ENCODE peak calls at places on chromosomes 11 and 22, in five cellular contexts. F, T, N, W and S are unnamed samples.
A peak's percentile ranks its signal among the peaks of the same experiment; 100 is the strongest.

GRCh38 chr11:80846442-80846841 is 1405.6 kb upstream of the TENM4 start:
- DNase-seq in N (no peak), T (no peak), F (no peak), W (no peak), S (no peak)

GRCh38 chr11:78291754-78292108 is 103.0 kb downstream of the USP35 start:
- DNase-seq in N (no peak), W (no peak), T (no peak), F (no peak), S (no peak)

GRCh38 chr11:112822478-112823274 is 138.5 kb upstream of the NCAM1 start:
- DNase-seq in N (no peak), W (no peak), F (no peak), T (no peak), S (peak; percentile 15)

GRCh38 chr11:9776203-9776602 is 112.3 kb downstream of the SWAP70 start:
- DNase-seq in W (no peak), T (no peak), N (no peak), F (no peak), S (no peak)

GRCh38 chr11:23778971-23779370 is 717.9 kb upstream of the LUZP2 start:
- DNase-seq in T (peak; percentile 32), N (no peak), F (no peak), W (no peak), S (no peak)

GRCh38 chr11:33869511-33870422 is 22.1 kb downstream of the LMO2 start:
- DNase-seq in F (no peak), W (peak; percentile 39), T (peak; percentile 2), N (peak; percentile 24), S (peak; percentile 27)

GRCh38 chr22:35568751-35569725 is 28.4 kb downstream of the RASD2 start:
- DNase-seq in W (no peak), F (no peak), T (peak; percentile 79), N (no peak), S (no peak)

GRCh38 chr11:3127706-3128355 is 37.3 kb downstream of the OSBPL5 start:
- DNase-seq in T (no peak), W (no peak), F (no peak), N (no peak), S (peak; percentile 10)

GRCh38 chr11:1943977-1944376 is 3.2 kb upstream of the MRPL23 start:
- DNase-seq in T (peak; percentile 5), W (peak; percentile 14), F (no peak), N (peak; percentile 2), S (peak; percentile 8)

GRCh38 chr11:95892892-95893570 is 30.9 kb downstream of the MTMR2 start:
- DNase-seq in F (no peak), T (no peak), N (no peak), W (no peak), S (no peak)

GRCh38 chr11:89491141-89491690 is at the start of gene NOX4:
- DNase-seq in F (no peak), N (no peak), W (peak; percentile 71), T (peak; percentile 48), S (peak; percentile 16)

GRCh38 chr11:833114-833791 is 501 bp downstream of the CD151 start:
- DNase-seq in F (no peak), T (no peak), N (peak; percentile 73), W (no peak), S (peak; percentile 80)

GRCh38 chr11:72778535-72779494 is 15.0 kb downstream of the STARD10 start:
- DNase-seq in W (no peak), N (peak; percentile 73), F (no peak), T (no peak), S (peak; percentile 86)

GRCh38 chr11:124724854-124725718 is 14.7 kb upstream of the NRGN start:
- DNase-seq in T (no peak), W (no peak), N (peak; percentile 42), F (no peak), S (peak; percentile 33)

GRCh38 chr11:65585396-65586246 is 9.8 kb downstream of the EHBP1L1 start:
- DNase-seq in N (no peak), F (no peak), W (peak; percentile 35), T (no peak), S (no peak)
- H3K27ac ChIP-seq in N (peak overlapping the region; percentile 71), F (no peak overlapping the region), W (no peak overlapping the region), T (no peak overlapping the region), S (no peak overlapping the region)

DNA sequence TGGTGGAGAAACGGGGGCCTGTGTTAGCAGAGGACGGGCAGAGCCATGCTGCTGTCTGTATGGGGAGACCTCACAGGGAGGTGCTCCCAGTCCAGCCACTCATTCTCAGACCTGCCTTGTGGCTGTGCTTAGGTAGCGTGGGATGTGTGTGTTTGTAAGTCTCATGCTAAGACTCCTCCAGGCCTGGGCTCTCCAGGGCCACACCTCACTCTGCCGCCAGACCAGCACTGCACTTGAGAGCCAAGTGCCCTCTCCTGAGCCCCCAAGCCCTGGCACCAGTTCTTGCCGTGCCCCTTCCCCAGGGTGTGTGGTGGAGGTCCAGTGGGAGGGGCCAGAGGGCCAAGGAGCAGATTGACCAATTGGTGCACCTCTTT is 108.8 kb downstream of the BCR start:
- DNase-seq in F (no peak), W (no peak), T (no peak), N (no peak), S (no peak)
- H3K4me1 ChIP-seq in F (no peaks in the 10 kb centered on the region), W (no peaks in the 10 kb centered on the region), T (no peaks in the 10 kb centered on the region), N (no peaks in the 10 kb centered on the region), S (no peaks in the 10 kb centered on the region)

DNA sequence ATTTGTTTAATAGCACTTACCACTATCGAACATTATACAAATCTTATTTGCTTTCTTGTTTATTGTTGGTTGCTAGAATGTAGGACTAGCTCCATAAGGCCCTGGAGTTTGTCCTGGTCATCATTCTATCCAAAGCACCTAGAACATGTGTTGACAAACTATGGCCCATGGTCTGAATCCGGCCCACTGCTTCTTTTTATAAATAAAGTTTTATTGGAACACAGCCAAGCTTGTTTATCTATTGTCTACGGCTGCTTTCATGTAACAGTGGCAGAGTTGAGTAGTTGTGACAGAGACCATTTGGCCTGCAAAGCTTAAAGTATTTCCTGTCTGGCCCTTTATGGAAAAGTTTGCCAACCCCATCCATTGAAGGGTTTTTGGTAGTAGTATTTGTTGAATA is 38.8 kb downstream of the ATXN10 start:
- DNase-seq in T (no peak), F (no peak), N (no peak), W (no peak), S (no peak)
- H3K27ac ChIP-seq in T (no peak overlapping the region), F (no peak overlapping the region), N (no peak overlapping the region), W (no peak overlapping the region), S (no peak overlapping the region)

DNA sequence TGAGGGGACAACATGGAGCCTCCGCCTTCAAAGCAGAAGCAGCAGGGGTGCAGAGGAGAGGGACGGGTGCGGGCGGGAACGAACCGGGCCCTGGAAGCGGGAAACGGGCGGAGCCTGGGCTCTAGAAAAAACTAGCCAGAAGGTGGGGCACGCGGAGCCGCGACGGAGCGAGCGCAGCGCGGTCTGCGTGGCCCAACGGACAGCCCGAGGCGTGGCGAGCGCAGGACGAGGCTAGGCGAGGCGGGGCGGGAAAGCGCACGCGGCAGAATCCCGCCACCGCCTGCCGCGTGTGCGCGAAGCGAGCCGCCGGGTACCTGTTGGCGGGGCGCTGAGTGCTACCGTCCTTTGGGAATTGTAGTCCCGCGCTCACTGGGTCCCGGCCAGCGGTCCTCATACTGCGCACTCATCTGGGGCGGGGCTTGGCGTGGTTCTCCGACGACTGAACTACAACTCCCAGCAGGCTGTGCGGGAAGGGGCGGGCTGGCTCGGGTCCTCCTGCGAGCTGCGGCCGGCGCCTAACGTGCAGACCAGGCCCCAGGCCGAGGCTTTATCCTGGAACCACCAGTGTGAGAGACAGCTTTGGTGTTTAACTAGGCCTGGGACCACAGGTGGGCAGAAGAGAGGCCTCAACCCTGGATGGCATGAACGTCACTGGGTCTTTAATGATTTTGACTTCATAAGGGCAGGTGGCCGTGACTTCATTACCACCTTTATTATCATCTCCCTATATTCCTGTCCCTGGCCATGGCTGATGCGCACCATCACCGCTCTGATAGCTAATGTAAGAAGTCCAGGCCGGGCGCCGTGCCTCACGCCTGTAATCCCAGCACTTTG is at the start of gene ATL3:
- DNase-seq in N (peak; percentile 98), W (peak; percentile 99), T (peak; percentile 93), F (peak; percentile 94), S (peak; percentile 98)
- H3K4me1 ChIP-seq in N (peaks cover 28% of the 10 kb centered on the region), W (peaks cover 6% of the 10 kb centered on the region), T (peaks cover 13% of the 10 kb centered on the region), F (peaks cover 19% of the 10 kb centered on the region), S (peaks cover 36% of the 10 kb centered on the region)

GRCh38 chr11:130151196-130151595 is 8.4 kb upstream of the ST14 start:
- DNase-seq in T (no peak), W (no peak), F (no peak), N (no peak), S (no peak)
- H3K27ac ChIP-seq in T (no peak overlapping the region), W (no peak overlapping the region), F (no peak overlapping the region), N (no peak overlapping the region), S (no peak overlapping the region)

DNA sequence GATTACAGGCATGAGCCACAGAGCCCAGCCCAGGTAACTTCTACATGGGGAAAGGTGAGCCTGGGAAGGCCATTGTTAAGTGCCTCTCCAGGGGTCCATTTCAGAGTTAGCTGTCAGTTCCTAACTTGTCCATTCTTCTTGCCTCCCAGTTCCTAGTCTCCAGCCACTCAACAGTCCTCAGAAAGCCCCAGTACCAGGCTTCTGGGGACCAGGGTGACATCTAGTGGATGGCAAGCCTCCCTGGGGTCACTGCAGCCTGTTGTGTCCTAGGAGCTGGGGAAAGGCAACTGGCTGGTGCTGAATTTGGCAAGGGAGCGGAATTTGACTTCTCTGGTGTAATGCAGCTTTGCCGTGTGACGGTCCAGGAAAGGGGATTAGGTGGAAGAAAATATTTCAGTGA is 2.1 kb downstream of the LGALS12 start:
- DNase-seq in W (no peak), T (no peak), N (no peak), F (no peak), S (peak; percentile 80)
- H3K4me1 ChIP-seq in W (peaks cover 6% of the 10 kb centered on the region), T (no peaks in the 10 kb centered on the region), N (no peaks in the 10 kb centered on the region), F (no peaks in the 10 kb centered on the region), S (peaks cover 40% of the 10 kb centered on the region)

DNA sequence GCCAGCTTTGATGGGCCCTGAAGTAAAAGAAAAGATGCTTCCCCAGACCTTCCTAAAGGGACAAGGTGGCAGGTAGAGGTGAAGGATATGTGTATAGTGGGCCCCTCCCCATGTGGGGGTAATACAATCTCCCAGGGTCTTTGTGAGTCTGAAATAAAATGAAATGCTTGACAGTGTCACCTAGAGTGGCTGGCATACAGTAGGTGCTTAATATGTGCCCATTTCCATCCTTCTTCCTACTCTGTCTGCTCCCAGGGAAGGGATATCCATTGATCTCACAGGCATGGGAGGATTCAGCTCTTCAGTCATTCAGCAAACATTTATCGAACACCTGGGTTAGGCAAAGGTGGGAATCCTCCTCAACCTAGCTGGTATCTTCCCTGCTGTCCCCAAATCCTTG is 6.1 kb upstream of the CREB3L1 start:
- DNase-seq in F (no peak), W (no peak), N (no peak), T (no peak), S (no peak)
- H3K27ac ChIP-seq in F (no peak overlapping the region), W (no peak overlapping the region), N (peak overlapping the region; percentile 92), T (no peak overlapping the region), S (no peak overlapping the region)